ENCODE peak calls at places on chromosomes 6 and 20, in seven cellular contexts. D, R, Y, G, C, F and M are unnamed samples.

GRCh38 chr20:60137657-60138245 is 179.5 kb downstream of the CDH26 start:
- DNase-seq in D (no peak), R (peak; percentile 53), Y (no peak), G (no peak), C (no peak), F (peak; percentile 18), M (peak; percentile 13)

GRCh38 chr6:109082178-109082577 is 12.5 kb downstream of the SESN1 start:
- DNase-seq in D (no peak), R (no peak), Y (no peak), G (no peak), C (no peak), F (no peak), M (no peak)

GRCh38 chr6:160284575-160284974 is 26.0 kb upstream of the SLC22A2 start:
- DNase-seq in D (no peak), R (no peak), Y (no peak), G (no peak), C (no peak), F (no peak), M (no peak)

GRCh38 chr20:58645277-58645968 is 5.7 kb upstream of the STX16 start:
- DNase-seq in D (no peak), R (no peak), Y (no peak), G (no peak), C (no peak), F (no peak), M (no peak)

GRCh38 chr20:2757969-2758368 is 42.5 kb downstream of the CPXM1 start:
- DNase-seq in D (no peak), R (no peak), Y (no peak), G (no peak), C (no peak), F (no peak), M (no peak)

GRCh38 chr6:167073679-167074274 is 49.1 kb upstream of the CCR6 start:
- DNase-seq in D (no peak), R (no peak), Y (no peak), G (no peak), C (no peak), F (no peak), M (no peak)

GRCh38 chr6:73782911-73783310 is 86.9 kb downstream of the CD109 start:
- DNase-seq in D (no peak), R (no peak), Y (no peak), G (no peak), C (no peak), F (no peak), M (no peak)

GRCh38 chr6:10510592-10511367 is 10.4 kb upstream of the GCNT2 start:
- DNase-seq in D (no peak), R (peak; percentile 18), Y (no peak), G (peak; percentile 43), C (peak; percentile 54), F (peak; percentile 27), M (no peak)

GRCh38 chr6:43335469-43335868 is 26.8 kb upstream of the CRIP3 start:
- DNase-seq in D (no peak), R (no peak), Y (no peak), G (no peak), C (no peak), F (no peak), M (no peak)

GRCh38 chr6:27866370-27867050 is 45.7 kb downstream of the OR2B2 start:
- DNase-seq in D (no peak), R (peak; percentile 38), Y (no peak), G (no peak), C (no peak), F (peak; percentile 14), M (no peak)

GRCh38 chr6:21666788-21667681 is 73.5 kb downstream of the SOX4 start:
- DNase-seq in D (no peak), R (no peak), Y (no peak), G (no peak), C (no peak), F (no peak), M (peak; percentile 15)

GRCh38 chr6:57172136-57173055 is at the start of gene BAG2:
- DNase-seq in D (peak; percentile 70), R (peak; percentile 92), Y (peak; percentile 75), G (peak; percentile 93), C (peak; percentile 67), F (peak; percentile 89), M (peak; percentile 96)

GRCh38 chr20:35285806-35286076 is 1.2 kb upstream of the EIF6 start:
- DNase-seq in D (no peak), R (no peak), Y (no peak), G (no peak), C (no peak), F (no peak), M (no peak)

GRCh38 chr6:3881722-3882421 is 32.7 kb downstream of the FAM50B start:
- DNase-seq in D (no peak), R (no peak), Y (no peak), G (no peak), C (no peak), F (no peak), M (no peak)

GRCh38 chr6:98116513-98116912 is 717.9 kb upstream of the POU3F2 start:
- DNase-seq in D (no peak), R (no peak), Y (no peak), G (no peak), C (no peak), F (no peak), M (no peak)

GRCh38 chr6:41626917-41627316 is 11.4 kb upstream of the MDFI start:
- DNase-seq in D (no peak), R (no peak), Y (no peak), G (no peak), C (no peak), F (no peak), M (no peak)

GRCh38 chr6:100622907-100623692 is 158.4 kb upstream of the SIM1 start:
- DNase-seq in D (no peak), R (peak; percentile 43), Y (peak; percentile 15), G (no peak), C (no peak), F (no peak), M (no peak)

GRCh38 chr6:1384549-1385128 is 4.7 kb upstream of the FOXF2 start:
- DNase-seq in D (no peak), R (no peak), Y (no peak), G (no peak), C (no peak), F (no peak), M (no peak)

GRCh38 chr20:57312138-57312537 is 17.5 kb upstream of the SPO11 start:
- DNase-seq in D (no peak), R (no peak), Y (no peak), G (no peak), C (no peak), F (no peak), M (no peak)

GRCh38 chr6:80335061-80335660 is 228.7 kb downstream of the BCKDHB start:
- DNase-seq in D (no peak), R (peak; percentile 7), Y (no peak), G (no peak), C (no peak), F (no peak), M (no peak)

GRCh38 chr6:53543341-53544010 is 1.4 kb downstream of the GCLC start:
- DNase-seq in D (no peak), R (no peak), Y (peak; percentile 76), G (no peak), C (no peak), F (no peak), M (no peak)

GRCh38 chr20:47358672-47359532 is 2.4 kb upstream of the ZMYND8 start:
- DNase-seq in D (peak; percentile 72), R (peak; percentile 95), Y (no peak), G (peak; percentile 91), C (peak; percentile 83), F (no peak), M (peak; percentile 47)

DNA sequence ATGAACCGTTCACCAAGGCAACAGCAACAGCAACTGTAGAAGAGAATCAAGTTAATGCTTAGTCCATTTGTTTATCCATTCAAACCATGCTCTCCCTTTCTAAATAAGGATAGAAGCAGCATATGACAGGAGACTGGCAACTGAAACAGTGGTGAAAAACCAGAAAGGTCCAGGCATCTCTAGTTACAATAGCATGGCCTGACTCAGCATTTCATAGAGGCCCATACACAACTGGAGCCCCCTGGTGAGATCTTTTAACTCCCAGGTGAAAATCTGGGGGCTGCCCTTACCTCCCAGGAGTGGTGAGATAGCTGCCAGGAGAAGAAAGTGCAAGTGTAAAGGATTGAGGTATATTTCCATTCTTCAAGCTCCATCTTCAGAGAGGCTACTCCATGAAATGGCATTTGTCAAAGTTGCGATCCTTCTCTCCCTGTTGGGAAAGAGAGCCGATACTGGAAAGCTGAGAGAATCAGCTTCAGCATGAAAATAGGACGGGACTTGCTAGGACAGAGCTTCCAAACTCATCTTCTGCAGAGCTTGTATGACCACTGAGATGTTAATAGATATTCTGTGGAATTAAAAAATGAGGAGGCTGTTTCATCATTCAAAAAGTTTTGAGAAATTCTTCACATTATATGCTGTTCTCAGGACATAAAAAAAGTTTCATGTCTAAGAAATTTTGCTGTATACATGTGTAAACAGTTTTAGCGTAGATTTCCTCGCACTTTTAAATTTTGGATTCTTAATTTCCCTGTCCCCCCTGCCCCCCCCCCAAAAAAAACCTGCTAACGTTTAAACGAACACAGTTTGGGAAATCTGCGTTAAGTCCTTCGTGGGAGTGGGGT is 10.9 kb upstream of the SLC2A12 start:
- DNase-seq in D (no peak), R (no peak), Y (no peak), G (no peak), C (no peak), F (no peak), M (no peak)
- TF ChIP-seq CTCF in D (no peak), R (no peak), Y (peak; percentile 10), G (no peak), C (no peak), F (no peak), M (no peak)

GRCh38 chr6:157238346-157238745 is 85.0 kb downstream of the TMEM242 start:
- DNase-seq in D (no peak), R (no peak), Y (no peak), G (no peak), C (no peak), F (no peak), M (no peak)

GRCh38 chr6:157236040-157236725 is 87.1 kb downstream of the TMEM242 start:
- DNase-seq in D (no peak), R (no peak), Y (no peak), G (no peak), C (no peak), F (peak; percentile 29), M (no peak)

GRCh38 chr6:157233686-157234085 is 89.6 kb downstream of the TMEM242 start:
- DNase-seq in D (no peak), R (no peak), Y (no peak), G (no peak), C (no peak), F (no peak), M (no peak)

GRCh38 chr6:157233156-157233555 is 90.2 kb downstream of the TMEM242 start:
- DNase-seq in D (no peak), R (no peak), Y (no peak), G (no peak), C (no peak), F (no peak), M (no peak)

GRCh38 chr6:157235600-157236039 is 87.7 kb downstream of the TMEM242 start:
- DNase-seq in D (no peak), R (peak; percentile 37), Y (no peak), G (peak; percentile 63), C (peak; percentile 42), F (peak; percentile 58), M (no peak)
- H3K4me3 ChIP-seq in D (peak overlapping the region; percentile 56), R (peak overlapping the region; percentile 50), Y (peak overlapping the region; percentile 51), G (peak overlapping the region; percentile 25), C (peak overlapping the region; percentile 53), F (peak overlapping the region; percentile 58), M (peak overlapping the region; percentile 27)

GRCh38 chr20:20359628-20360027 is 8.3 kb upstream of the INSM1 start:
- DNase-seq in D (no peak), R (no peak), Y (no peak), G (no peak), C (no peak), F (no peak), M (no peak)
- H3K27me3 ChIP-seq in D (peaks cover 3% of the 10 kb centered on the region), R (peaks cover 36% of the 10 kb centered on the region), Y (peaks cover 38% of the 10 kb centered on the region), G (peaks cover 23% of the 10 kb centered on the region), C (peaks cover 12% of the 10 kb centered on the region), F (no peaks in the 10 kb centered on the region), M (peaks cover 2% of the 10 kb centered on the region)

GRCh38 chr6:33175436-33176069 is 16.7 kb downstream of the COL11A2 start:
- DNase-seq in D (no peak), R (no peak), Y (no peak), G (no peak), C (no peak), F (no peak), M (no peak)
- TF ChIP-seq CTCF in D (no peak), R (no peak), Y (peak; percentile 17), G (no peak), C (no peak), F (no peak), M (no peak)